ENCODE peak calls at places on chromosomes 5 and 9, in ten cellular contexts. S is aorta, I is SJCRH30, B is uterus, M is upper lobe of right lung, O is tibial artery, G is breast epithelium, Y is tibial nerve, N is suprapubic skin, Q is trophoblast cell. V is an unnamed sample.

GRCh38 chr9:86968258-86968920 is 21.1 kb upstream of the GAS1 start:
- DNase-seq in S (peak; percentile 62), I (peak; percentile 66), B (no peak), M (no peak), O (no peak), G (peak; percentile 59), Y (no peak), N (no peak), Q (no peak), V (no peak)

GRCh38 chr5:80607832-80608231 is 37.8 kb upstream of the ANKRD34B start:
- DNase-seq in S (no peak), I (no peak), B (no peak), M (no peak), O (no peak), G (no peak), Y (no peak), N (no peak), Q (no peak), V (no peak)

GRCh38 chr5:79713727-79714126 is 24.1 kb downstream of the CMYA5 start:
- DNase-seq in S (no peak), I (no peak), B (no peak), M (no peak), O (no peak), G (no peak), Y (no peak), N (no peak), Q (no peak), V (no peak)

GRCh38 chr5:126868961-126869451 is 92.1 kb downstream of the LMNB1 start:
- DNase-seq in S (no peak), I (no peak), B (no peak), M (no peak), O (no peak), G (no peak), Y (no peak), N (no peak), Q (peak; percentile 65), V (no peak)

GRCh38 chr5:163790497-163790896 is 285.1 kb downstream of the MAT2B start:
- DNase-seq in S (no peak), I (no peak), B (no peak), M (no peak), O (no peak), G (no peak), Y (no peak), N (no peak), Q (no peak), V (no peak)

GRCh38 chr9:127088724-127089615 is 33.5 kb downstream of the ANGPTL2 start:
- DNase-seq in S (no peak), I (no peak), B (no peak), M (no peak), O (no peak), G (no peak), Y (no peak), N (no peak), Q (no peak), V (no peak)

GRCh38 chr9:114339130-114339908 is 9.7 kb downstream of the ORM2 start:
- DNase-seq in S (peak; percentile 66), I (peak; percentile 59), B (peak; percentile 66), M (peak; percentile 79), O (no peak), G (no peak), Y (peak; percentile 43), N (no peak), Q (peak; percentile 77), V (peak; percentile 31)

GRCh38 chr5:138611295-138612220 is 36.4 kb upstream of the HSPA9 start:
- DNase-seq in S (no peak), I (peak; percentile 22), B (peak; percentile 29), M (peak; percentile 42), O (no peak), G (no peak), Y (no peak), N (peak; percentile 57), Q (peak; percentile 98), V (no peak)

GRCh38 chr9:77927265-77927664 is 104.3 kb downstream of the GNAQ start:
- DNase-seq in S (no peak), I (peak; percentile 5), B (no peak), M (no peak), O (no peak), G (no peak), Y (no peak), N (no peak), Q (peak; percentile 42), V (no peak)

GRCh38 chr9:26243298-26243697 is 565.1 kb upstream of the TUSC1 start:
- DNase-seq in S (no peak), I (no peak), B (no peak), M (no peak), O (no peak), G (no peak), Y (no peak), N (no peak), Q (no peak), V (no peak)

GRCh38 chr9:93672622-93673270 is 96.4 kb downstream of the PHF2 start:
- DNase-seq in S (no peak), I (no peak), B (peak; percentile 10), M (no peak), O (no peak), G (peak; percentile 8), Y (no peak), N (no peak), Q (no peak), V (no peak)

GRCh38 chr9:110672873-110673508 is 4.4 kb downstream of the MUSK start:
- DNase-seq in S (no peak), I (no peak), B (no peak), M (no peak), O (no peak), G (no peak), Y (no peak), N (no peak), Q (no peak), V (no peak)

GRCh38 chr5:163221581-163221980 is 215.8 kb upstream of the CCNG1 start:
- DNase-seq in S (no peak), I (no peak), B (no peak), M (no peak), O (no peak), G (no peak), Y (no peak), N (no peak), Q (no peak), V (no peak)

GRCh38 chr5:83848928-83849327 is 128.3 kb upstream of the HAPLN1 start:
- DNase-seq in S (no peak), I (no peak), B (no peak), M (no peak), O (no peak), G (no peak), Y (no peak), N (no peak), Q (no peak), V (no peak)

GRCh38 chr9:137077010-137077747 is at the start of gene UAP1L1:
- DNase-seq in S (peak; percentile 91), I (peak; percentile 93), B (peak; percentile 70), M (peak; percentile 93), O (peak; percentile 87), G (no peak), Y (peak; percentile 77), N (peak; percentile 88), Q (peak; percentile 66), V (peak; percentile 63)

GRCh38 chr9:107175039-107175438 is 108.0 kb upstream of the RAD23B start:
- DNase-seq in S (no peak), I (no peak), B (no peak), M (no peak), O (peak; percentile 23), G (no peak), Y (no peak), N (no peak), Q (peak; percentile 93), V (no peak)

GRCh38 chr5:38078161-38078560 is 180.2 kb upstream of the EGFLAM start:
- DNase-seq in S (no peak), I (no peak), B (no peak), M (no peak), O (no peak), G (no peak), Y (no peak), N (no peak), Q (peak; percentile 29), V (no peak)

GRCh38 chr5:153584561-153585359 is 94.3 kb downstream of the GRIA1 start:
- DNase-seq in S (no peak), I (no peak), B (no peak), M (peak; percentile 66), O (no peak), G (no peak), Y (no peak), N (no peak), Q (no peak), V (no peak)
- H3K4me1 ChIP-seq in S (no peaks in the 10 kb centered on the region), I (no peaks in the 10 kb centered on the region), B (no peaks in the 10 kb centered on the region), M (no peaks in the 10 kb centered on the region), O (no peaks in the 10 kb centered on the region), G (no peaks in the 10 kb centered on the region), Y (no peaks in the 10 kb centered on the region), N (no peaks in the 10 kb centered on the region), Q (no peaks in the 10 kb centered on the region), V (no peaks in the 10 kb centered on the region)

GRCh38 chr9:19373527-19373926 is 6.5 kb downstream of the RPS6 start:
- DNase-seq in S (no peak), I (no peak), B (no peak), M (no peak), O (no peak), G (no peak), Y (no peak), N (no peak), Q (no peak), V (no peak)

GRCh38 chr9:19369107-19369506 is 10.9 kb downstream of the RPS6 start:
- DNase-seq in S (no peak), I (no peak), B (no peak), M (no peak), O (no peak), G (no peak), Y (no peak), N (no peak), Q (no peak), V (no peak)

GRCh38 chr9:19371942-19372341 is 8.1 kb downstream of the RPS6 start:
- DNase-seq in S (no peak), I (no peak), B (no peak), M (no peak), O (no peak), G (no peak), Y (no peak), N (no peak), Q (no peak), V (no peak)

GRCh38 chr9:19375536-19375935 is 4.5 kb downstream of the RPS6 start:
- DNase-seq in S (no peak), I (no peak), B (no peak), M (no peak), O (no peak), G (no peak), Y (no peak), N (no peak), Q (peak; percentile 46), V (no peak)

GRCh38 chr9:19372576-19372975 is 7.5 kb downstream of the RPS6 start:
- DNase-seq in S (no peak), I (no peak), B (no peak), M (no peak), O (no peak), G (no peak), Y (no peak), N (no peak), Q (no peak), V (no peak)
- H3K36me3 ChIP-seq in S (no peaks in the 10 kb centered on the region), I (peaks cover 42% of the 10 kb centered on the region), B (no peaks in the 10 kb centered on the region), M (peaks cover 89% of the 10 kb centered on the region), O (peaks cover 57% of the 10 kb centered on the region), G (peaks cover 7% of the 10 kb centered on the region), Y (no peaks in the 10 kb centered on the region), N (peaks cover 86% of the 10 kb centered on the region), Q (peaks cover 20% of the 10 kb centered on the region), V (peaks cover 7% of the 10 kb centered on the region)

GRCh38 chr5:171999877-172000276 is 6.6 kb downstream of the FBXW11 start:
- DNase-seq in S (no peak), I (no peak), B (no peak), M (no peak), O (no peak), G (no peak), Y (no peak), N (no peak), Q (no peak), V (no peak)
- H3K4me1 ChIP-seq in S (peaks cover 4% of the 10 kb centered on the region), I (peaks cover 4% of the 10 kb centered on the region), B (peaks cover 4% of the 10 kb centered on the region), M (peaks cover 65% of the 10 kb centered on the region), O (peaks cover 66% of the 10 kb centered on the region), G (peaks cover 5% of the 10 kb centered on the region), Y (peaks cover 29% of the 10 kb centered on the region), N (peaks cover 29% of the 10 kb centered on the region), Q (peaks cover 3% of the 10 kb centered on the region), V (peaks cover 74% of the 10 kb centered on the region)

GRCh38 chr5:141926434-141926833 is 2.8 kb downstream of the DELE1 start:
- DNase-seq in S (no peak), I (no peak), B (no peak), M (no peak), O (no peak), G (no peak), Y (no peak), N (no peak), Q (no peak), V (no peak)
- H3K36me3 ChIP-seq in S (peaks cover 4% of the 10 kb centered on the region), I (peaks cover 41% of the 10 kb centered on the region), B (no peaks in the 10 kb centered on the region), M (peaks cover 68% of the 10 kb centered on the region), O (peaks cover 50% of the 10 kb centered on the region), G (no peaks in the 10 kb centered on the region), Y (peaks cover 24% of the 10 kb centered on the region), N (peaks cover 60% of the 10 kb centered on the region), Q (peaks cover 27% of the 10 kb centered on the region), V (peaks cover 44% of the 10 kb centered on the region)